ENCODE peak calls at places on chromosomes 5 and 9, in eight cellular contexts. M is activated naive CD4-positive, alpha-beta T cell; Y is IMR-90; L is skeletal muscle cell; Z is hippocampal formation; C is lower leg skin; Q is anterior cingulate cortex; X is iris pigment epithelial cell. I is an unnamed sample.

GRCh38 chr9:17315341-17315740 is 180.5 kb downstream of the CNTLN start:
- DNase-seq in M (no peak), Y (no peak), L (no peak), Z (no peak), C (no peak), Q (no peak), X (peak), I (no peak)

GRCh38 chr5:93831449-93831848 is 90.0 kb upstream of the POU5F2 start:
- DNase-seq in M (no peak), Y (peak), L (peak), Z (no peak), C (no peak), Q (no peak), X (peak), I (no peak)

GRCh38 chr5:2538169-2538568 is 213.3 kb downstream of the IRX2 start:
- DNase-seq in M (no peak), Y (no peak), L (no peak), Z (no peak), C (no peak), Q (no peak), X (no peak), I (peak)

GRCh38 chr5:180723936-180724335 is 15.9 kb downstream of the OR2Y1 start:
- DNase-seq in M (no peak), Y (no peak), L (no peak), Z (no peak), C (no peak), Q (no peak), X (no peak), I (no peak)

GRCh38 chr5:171428168-171428658 is 8.8 kb downstream of the FGF18 start:
- DNase-seq in M (no peak), Y (no peak), L (no peak), Z (no peak), C (no peak), Q (no peak), X (no peak), I (no peak)

GRCh38 chr5:176879663-176880392 is 19.3 kb downstream of the HK3 start:
- DNase-seq in M (no peak), Y (no peak), L (no peak), Z (no peak), C (no peak), Q (no peak), X (no peak), I (no peak)

GRCh38 chr9:86043999-86044398 is 55.4 kb downstream of the GOLM1 start:
- DNase-seq in M (no peak), Y (no peak), L (no peak), Z (no peak), C (no peak), Q (no peak), X (no peak), I (no peak)

GRCh38 chr5:107670028-107670926 is 460 bp downstream of the EFNA5 start:
- DNase-seq in M (no peak), Y (peak), L (no peak), Z (no peak), C (peak), Q (peak), X (peak), I (peak)

GRCh38 chr5:95701074-95701473 is 18.3 kb upstream of the SPATA9 start:
- DNase-seq in M (no peak), Y (no peak), L (no peak), Z (no peak), C (no peak), Q (no peak), X (no peak), I (no peak)

GRCh38 chr9:90808890-90809685 is 7.5 kb downstream of the SYK start:
- DNase-seq in M (no peak), Y (no peak), L (no peak), Z (no peak), C (peak), Q (no peak), X (no peak), I (no peak)

GRCh38 chr5:150577378-150577777 is 63.1 kb upstream of the SYNPO start:
- DNase-seq in M (no peak), Y (no peak), L (no peak), Z (no peak), C (no peak), Q (no peak), X (no peak), I (no peak)

GRCh38 chr9:137951107-137951506 is 73.5 kb downstream of the CACNA1B start:
- DNase-seq in M (no peak), Y (no peak), L (no peak), Z (no peak), C (no peak), Q (no peak), X (no peak), I (no peak)

GRCh38 chr5:126868961-126869451 is 92.1 kb downstream of the LMNB1 start:
- DNase-seq in M (no peak), Y (peak), L (no peak), Z (no peak), C (no peak), Q (peak), X (peak), I (peak)

GRCh38 chr5:56309262-56309826 is 76.2 kb upstream of the ANKRD55 start:
- DNase-seq in M (no peak), Y (peak), L (no peak), Z (no peak), C (no peak), Q (no peak), X (peak), I (no peak)

GRCh38 chr9:90078988-90079457 is 474.2 kb downstream of the GADD45G start:
- DNase-seq in M (no peak), Y (no peak), L (no peak), Z (no peak), C (no peak), Q (no peak), X (no peak), I (no peak)

GRCh38 chr5:135565691-135566421 is 12.9 kb downstream of the CXCL14 start:
- DNase-seq in M (peak), Y (peak), L (no peak), Z (peak), C (peak), Q (peak), X (peak), I (peak)

GRCh38 chr5:145925353-145925752 is 11.0 kb upstream of the SH3RF2 start:
- DNase-seq in M (no peak), Y (peak), L (peak), Z (no peak), C (no peak), Q (no peak), X (peak), I (no peak)

GRCh38 chr5:10468256-10468655 is 26.6 kb downstream of the ROPN1L start:
- DNase-seq in M (no peak), Y (no peak), L (no peak), Z (no peak), C (no peak), Q (no peak), X (no peak), I (no peak)

GRCh38 chr9:91948423-91949292 is 1.4 kb downstream of the ROR2 start:
- DNase-seq in M (no peak), Y (peak), L (no peak), Z (no peak), C (peak), Q (no peak), X (peak), I (peak)

GRCh38 chr9:78307360-78307759 is 10.4 kb downstream of the PSAT1 start:
- DNase-seq in M (no peak), Y (no peak), L (no peak), Z (no peak), C (no peak), Q (no peak), X (no peak), I (no peak)

GRCh38 chr5:65721050-65721774 is 697 bp downstream of the SGTB start:
- DNase-seq in M (no peak), Y (peak), L (peak), Z (peak), C (peak), Q (peak), X (peak), I (peak)

GRCh38 chr5:88955403-88955802 is 72.4 kb upstream of the MEF2C start:
- DNase-seq in M (no peak), Y (no peak), L (no peak), Z (no peak), C (no peak), Q (no peak), X (no peak), I (peak)

GRCh38 chr5:54883374-54884194 is 101.8 kb downstream of the ESM1 start:
- DNase-seq in M (no peak), Y (peak), L (peak), Z (no peak), C (peak), Q (no peak), X (peak), I (peak)

GRCh38 chr5:64869419-64869818 is 100.7 kb downstream of the CWC27 start:
- DNase-seq in M (no peak), Y (peak), L (peak), Z (no peak), C (no peak), Q (no peak), X (peak), I (no peak)

GRCh38 chr9:98867434-98868168 is 60.1 kb downstream of the GALNT12 start:
- DNase-seq in M (no peak), Y (peak), L (peak), Z (peak), C (peak), Q (no peak), X (peak), I (no peak)

GRCh38 chr9:79129865-79130480 is 441.8 kb upstream of the TLE4 start:
- DNase-seq in M (no peak), Y (peak), L (no peak), Z (peak), C (peak), Q (peak), X (peak), I (peak)

GRCh38 chr9:137294091-137294683 is 7.9 kb downstream of the NRARP start:
- DNase-seq in M (no peak), Y (peak), L (no peak), Z (no peak), C (no peak), Q (no peak), X (peak), I (peak)

GRCh38 chr5:133333561-133334150 is 278.7 kb downstream of the FSTL4 start:
- DNase-seq in M (no peak), Y (no peak), L (no peak), Z (no peak), C (no peak), Q (no peak), X (no peak), I (no peak)

GRCh38 chr9:136014928-136015633 is 53.9 kb upstream of the UBAC1 start:
- DNase-seq in M (no peak), Y (no peak), L (no peak), Z (no peak), C (no peak), Q (no peak), X (no peak), I (no peak)

GRCh38 chr9:88923653-88924284 is 67.5 kb upstream of the S1PR3 start:
- DNase-seq in M (no peak), Y (no peak), L (no peak), Z (no peak), C (no peak), Q (no peak), X (no peak), I (no peak)

GRCh38 chr9:89153618-89154017 is 25.0 kb downstream of the SHC3 start:
- DNase-seq in M (no peak), Y (peak), L (peak), Z (no peak), C (peak), Q (no peak), X (peak), I (no peak)

GRCh38 chr9:129945314-129945713 is 97.7 kb downstream of the FNBP1 start:
- DNase-seq in M (no peak), Y (no peak), L (no peak), Z (no peak), C (no peak), Q (no peak), X (no peak), I (no peak)

GRCh38 chr9:122180633-122181032 is 20.9 kb downstream of the MORN5 start:
- DNase-seq in M (no peak), Y (peak), L (peak), Z (no peak), C (no peak), Q (no peak), X (peak), I (no peak)

GRCh38 chr9:21906878-21907277 is 87.3 kb downstream of the CDKN2A start:
- DNase-seq in M (no peak), Y (peak), L (peak), Z (no peak), C (no peak), Q (no peak), X (peak), I (no peak)

GRCh38 chr9:124724415-124725067 is 46.6 kb downstream of the NR6A1 start:
- DNase-seq in M (no peak), Y (no peak), L (no peak), Z (no peak), C (no peak), Q (no peak), X (no peak), I (no peak)

GRCh38 chr9:114002271-114002985 is 75.7 kb downstream of the AMBP start:
- DNase-seq in M (no peak), Y (no peak), L (no peak), Z (no peak), C (peak), Q (no peak), X (no peak), I (no peak)